ENCODE peak calls at places on chromosomes 16 and 17, in eight cellular contexts. Y is stimulated activated CD4-positive, alpha-beta T cell treated with anti-CD3 and anti-CD28 coated beads, Interleukin-1b, Interleukin-23, amount 100 ng/mL, for 4 hours; D is thoracic aorta; J is islet precursor cell; Q is gastrocnemius medialis; S is NCI-H524; L is Ammon's horn; M is smooth muscle cell of the brain vasculature. A is an unnamed sample.

GRCh38 chr16:28110479-28110878 is 47.0 kb upstream of the GSG1L start:
- DNase-seq in Y (no peak), D (no peak), J (no peak), Q (no peak), S (no peak), L (peak), M (no peak), A (no peak)

GRCh38 chr17:14427914-14428639 is 127.2 kb downstream of the HS3ST3B1 start:
- DNase-seq in Y (peak), D (no peak), J (no peak), Q (no peak), S (no peak), L (no peak), M (no peak), A (no peak)

GRCh38 chr16:11620243-11621003 is 33.7 kb upstream of the LITAF start:
- DNase-seq in Y (no peak), D (no peak), J (no peak), Q (no peak), S (no peak), L (no peak), M (no peak), A (no peak)

GRCh38 chr17:5122586-5123342 is 6.9 kb downstream of the USP6 start:
- DNase-seq in Y (no peak), D (no peak), J (peak), Q (peak), S (peak), L (peak), M (no peak), A (peak)

GRCh38 chr17:46071796-46072195 is 72.7 kb downstream of the STH start:
- DNase-seq in Y (no peak), D (no peak), J (no peak), Q (no peak), S (peak), L (no peak), M (no peak), A (no peak)

GRCh38 chr17:2064980-2065785 is 10.3 kb downstream of the HIC1 start:
- DNase-seq in Y (no peak), D (no peak), J (peak), Q (no peak), S (no peak), L (no peak), M (no peak), A (no peak)

GRCh38 chr16:84532299-84532724 is 27.9 kb upstream of the MEAK7 start:
- DNase-seq in Y (no peak), D (peak), J (peak), Q (peak), S (no peak), L (peak), M (no peak), A (no peak)

GRCh38 chr16:69861276-69862030 is 89.7 kb upstream of the CLEC18A start:
- DNase-seq in Y (no peak), D (peak), J (no peak), Q (peak), S (no peak), L (peak), M (no peak), A (no peak)